ENCODE peak calls at places on chromosome 20, in ten cellular contexts. K is WTC11, F is fibroblast of mammary gland, U is RWPE1, L is neural crest cell, V is PC-9, T is glutamatergic neuron, D is PC-3, C is SK-N-SH, S is endothelial cell. P is an unnamed sample.

GRCh38 chr20:22559711-22560305 is 24.6 kb downstream of the FOXA2 start:
- DNase-seq in L (no peak), K (no peak), S (no peak), D (no peak), T (no peak), V (no peak), F (no peak), U (no peak), C (no peak), P (no peak)

GRCh38 chr20:35339007-35339406 is 46.8 kb upstream of the FAM83C start:
- DNase-seq in U (peak; percentile 67), V (peak; percentile 17), K (no peak), S (no peak), L (no peak), T (no peak), D (peak; percentile 88), F (peak; percentile 98), C (no peak), P (peak; percentile 92)

GRCh38 chr20:33859157-33859695 is 48.1 kb downstream of the CHMP4B start:
- DNase-seq in T (no peak), F (peak; percentile 47), C (no peak), V (peak; percentile 26), S (no peak), L (no peak), K (no peak), U (no peak), D (no peak), P (no peak)

GRCh38 chr20:36391456-36391855 is 85.3 kb downstream of the DLGAP4 start:
- DNase-seq in L (no peak), F (no peak), V (peak; percentile 16), D (peak; percentile 16), K (peak; percentile 43), S (no peak), U (no peak), T (no peak), C (no peak), P (no peak)

GRCh38 chr20:51807864-51808263 is 5.5 kb upstream of the SALL4 start:
- DNase-seq in S (no peak), D (no peak), V (no peak), U (no peak), L (no peak), C (no peak), F (no peak), K (no peak), T (no peak), P (no peak)

GRCh38 chr20:324177-325042 is 942 bp upstream of the SOX12 start:
- DNase-seq in K (peak; percentile 91), U (peak; percentile 91), F (peak; percentile 76), V (peak; percentile 98), L (peak; percentile 86), C (peak; percentile 91), T (peak; percentile 95), D (peak; percentile 97), S (peak; percentile 93), P (peak; percentile 71)

GRCh38 chr20:11502668-11503067 is 415.0 kb upstream of the BTBD3 start:
- DNase-seq in V (no peak), D (no peak), C (no peak), K (no peak), T (no peak), L (no peak), S (no peak), U (no peak), F (no peak), P (no peak)

GRCh38 chr20:23243791-23244190 is 106.8 kb upstream of the NXT1 start:
- DNase-seq in L (no peak), S (no peak), C (no peak), F (peak; percentile 22), V (no peak), T (no peak), D (no peak), U (no peak), K (no peak), P (no peak)

GRCh38 chr20:59805786-59806577 is 127.5 kb downstream of the SYCP2 start:
- DNase-seq in C (peak; percentile 2), S (no peak), T (no peak), L (no peak), F (no peak), K (no peak), U (no peak), V (no peak), D (no peak), P (no peak)

GRCh38 chr20:59665656-59666555 is 61.6 kb downstream of the PHACTR3 start:
- DNase-seq in C (no peak), D (no peak), K (no peak), V (no peak), T (no peak), U (no peak), S (no peak), L (no peak), F (no peak), P (no peak)

GRCh38 chr20:24611360-24612140 is 142.1 kb downstream of the SYNDIG1 start:
- DNase-seq in V (no peak), F (no peak), D (no peak), C (no peak), T (no peak), U (no peak), L (no peak), S (no peak), K (no peak), P (no peak)

GRCh38 chr20:63150391-63150898 is 65.5 kb downstream of the YTHDF1 start:
- DNase-seq in F (no peak), V (no peak), U (no peak), T (peak; percentile 22), K (no peak), S (no peak), C (no peak), L (no peak), D (no peak), P (no peak)

GRCh38 chr20:35823937-35824336 is 52.1 kb downstream of the PHF20 start:
- DNase-seq in V (no peak), S (no peak), K (no peak), L (no peak), U (no peak), F (no peak), C (no peak), T (no peak), D (no peak), P (no peak)

GRCh38 chr20:44222969-44223368 is 12.4 kb upstream of the OSER1 start:
- DNase-seq in C (no peak), V (no peak), U (no peak), D (no peak), S (peak; percentile 23), T (no peak), F (no peak), K (peak; percentile 64), L (no peak), P (no peak)
- TF ChIP-seq CTCF in C (peak; percentile 17), V (no peak), U (no peak), D (peak; percentile 15), S (peak; percentile 25), T (no peak), F (no peak), K (no peak), L (no peak), P (peak; percentile 25)

GRCh38 chr20:46558511-46558959 is 8.1 kb upstream of the OCSTAMP start:
- DNase-seq in T (peak; percentile 36), S (no peak), U (peak; percentile 84), C (no peak), V (peak; percentile 30), K (no peak), D (peak; percentile 89), F (peak; percentile 96), L (no peak), P (peak; percentile 80)

GRCh38 chr20:46562009-46562372 is 11.5 kb upstream of the OCSTAMP start:
- DNase-seq in F (no peak), L (no peak), S (no peak), K (no peak), V (no peak), U (no peak), C (no peak), T (no peak), D (no peak), P (no peak)

GRCh38 chr20:46559001-46559400 is 8.5 kb upstream of the OCSTAMP start:
- DNase-seq in V (no peak), C (no peak), F (no peak), U (no peak), D (no peak), K (no peak), S (no peak), L (no peak), T (no peak), P (no peak)

GRCh38 chr20:46557231-46557956 is 6.9 kb upstream of the OCSTAMP start:
- DNase-seq in K (no peak), D (peak; percentile 36), T (no peak), S (no peak), F (peak; percentile 67), U (peak; percentile 41), V (no peak), C (no peak), L (no peak), P (peak; percentile 42)

GRCh38 chr20:46559685-46560440 is 9.4 kb upstream of the OCSTAMP start:
- DNase-seq in C (no peak), U (no peak), K (no peak), F (no peak), S (no peak), L (no peak), D (no peak), T (no peak), V (no peak), P (no peak)
- TF ChIP-seq CTCF in C (no peak), U (no peak), K (no peak), F (no peak), S (no peak), L (no peak), D (peak; percentile 25), T (no peak), V (peak; percentile 44), P (peak; percentile 19)

GRCh38 chr20:47664744-47665143 is 120.5 kb downstream of the SULF2 start:
- DNase-seq in C (no peak), V (no peak), U (no peak), F (no peak), S (no peak), T (no peak), L (no peak), D (no peak), K (no peak), P (no peak)

GRCh38 chr20:47667086-47667485 is 118.2 kb downstream of the SULF2 start:
- DNase-seq in C (no peak), V (no peak), U (no peak), S (no peak), L (no peak), F (no peak), T (no peak), D (no peak), K (no peak), P (no peak)

GRCh38 chr20:47666304-47666703 is 119.0 kb downstream of the SULF2 start:
- DNase-seq in K (no peak), S (no peak), L (no peak), C (no peak), T (no peak), V (no peak), F (no peak), U (no peak), D (no peak), P (no peak)

GRCh38 chr20:47664068-47664437 is 121.2 kb downstream of the SULF2 start:
- DNase-seq in C (no peak), U (peak; percentile 34), K (no peak), S (no peak), V (no peak), L (no peak), D (no peak), F (no peak), T (no peak), P (no peak)

GRCh38 chr20:47665221-47665991 is 119.9 kb downstream of the SULF2 start:
- DNase-seq in F (no peak), C (no peak), L (no peak), S (no peak), U (peak; percentile 96), D (no peak), V (no peak), K (no peak), T (no peak), P (no peak)
- TF ChIP-seq CTCF in F (no peak), C (no peak), L (no peak), S (no peak), U (no peak), D (no peak), V (no peak), K (no peak), T (no peak), P (no peak)

GRCh38 chr20:1944345-1945099 is 49.3 kb downstream of the SIRPA start:
- DNase-seq in S (no peak), D (no peak), U (no peak), L (no peak), C (no peak), F (no peak), K (no peak), V (no peak), T (no peak), P (no peak)
- TF ChIP-seq CTCF in S (no peak), D (no peak), U (no peak), L (no peak), C (no peak), F (no peak), K (no peak), V (no peak), T (no peak), P (no peak)